ENCODE peak calls at places on chromosomes 2 and 18, in seven cellular contexts. N, T, U, F, V, A and J are unnamed samples.

GRCh38 chr2:62660582-62661262 is 44.8 kb upstream of the EHBP1 start:
- DNase-seq in F (no peak), U (no peak), T (no peak), N (no peak), V (no peak), A (no peak), J (no peak)

GRCh38 chr2:70514612-70515055 is 39.0 kb downstream of the TGFA start:
- DNase-seq in T (no peak), F (no peak), V (no peak), N (no peak), U (no peak), A (peak; percentile 92), J (no peak)

GRCh38 chr2:179422037-179422643 is 157.5 kb upstream of the SESTD1 start:
- DNase-seq in T (peak; percentile 20), A (peak; percentile 80), N (peak; percentile 82), F (peak; percentile 59), U (no peak), V (peak; percentile 62), J (peak; percentile 58)

GRCh38 chr18:77162580-77162979 is 30.0 kb upstream of the MBP start:
- DNase-seq in T (no peak), U (no peak), V (no peak), N (no peak), F (no peak), A (no peak), J (no peak)

GRCh38 chr2:152804687-152805408 is 86.4 kb downstream of the ARL6IP6 start:
- DNase-seq in T (no peak), U (no peak), N (no peak), A (no peak), F (no peak), V (no peak), J (no peak)

GRCh38 chr18:44423826-44424225 is 256.9 kb upstream of the SETBP1 start:
- DNase-seq in N (no peak), A (no peak), T (no peak), U (no peak), V (no peak), F (no peak), J (no peak)

GRCh38 chr2:216695401-216695821 is at the start of gene IGFBP5:
- DNase-seq in U (no peak), N (peak; percentile 98), V (peak; percentile 98), F (peak; percentile 97), T (no peak), A (peak; percentile 89), J (peak; percentile 12)

GRCh38 chr18:76252880-76253279 is 242.2 kb downstream of the ZNF516 start:
- DNase-seq in V (no peak), A (no peak), F (no peak), U (no peak), T (no peak), N (no peak), J (peak; percentile 16)

GRCh38 chr2:66536290-66536673 is 101.4 kb downstream of the MEIS1 start:
- DNase-seq in V (no peak), T (no peak), N (no peak), U (no peak), F (no peak), A (no peak), J (no peak)

GRCh38 chr18:48293954-48294893 is 115.0 kb downstream of the ZBTB7C start:
- DNase-seq in V (no peak), U (no peak), F (no peak), N (no peak), T (no peak), A (no peak), J (no peak)

GRCh38 chr2:74567862-74568261 is 13.3 kb downstream of the DOK1 start:
- DNase-seq in T (no peak), U (no peak), A (no peak), N (peak; percentile 63), F (no peak), V (no peak), J (no peak)

GRCh38 chr2:219449609-219450008 is 15.0 kb downstream of the SPEG start:
- DNase-seq in V (no peak), N (no peak), A (no peak), U (no peak), F (no peak), T (no peak), J (no peak)

GRCh38 chr18:53664575-53664974 is 559.9 kb downstream of the MBD2 start:
- DNase-seq in T (no peak), V (no peak), N (no peak), F (no peak), U (no peak), A (no peak), J (no peak)

GRCh38 chr2:127255146-127255545 is 35.0 kb upstream of the CYP27C1 start:
- DNase-seq in A (no peak), U (no peak), F (no peak), N (no peak), V (no peak), T (no peak), J (no peak)

GRCh38 chr2:200747668-200748618 is 63.8 kb upstream of the BZW1 start:
- DNase-seq in A (no peak), F (no peak), N (no peak), U (no peak), T (no peak), V (no peak), J (no peak)

GRCh38 chr18:2657788-2658458 is 2.4 kb downstream of the SMCHD1 start:
- DNase-seq in U (no peak), N (no peak), V (no peak), A (no peak), T (no peak), F (no peak), J (peak; percentile 80)

GRCh38 chr2:177106212-177106611 is 106.4 kb upstream of the HNRNPA3 start:
- DNase-seq in N (no peak), F (no peak), A (no peak), T (peak; percentile 15), U (no peak), V (no peak), J (no peak)

GRCh38 chr2:54208364-54209240 is 47.4 kb downstream of the TSPYL6 start:
- DNase-seq in T (no peak), U (no peak), A (no peak), F (no peak), N (no peak), V (no peak), J (no peak)

GRCh38 chr2:69594341-69594740 is 49.2 kb downstream of the AAK1 start:
- DNase-seq in T (no peak), U (no peak), A (no peak), V (no peak), N (no peak), F (no peak), J (no peak)

GRCh38 chr2:219001577-219002394 is 8.6 kb upstream of the CRYBA2 start:
- DNase-seq in N (no peak), V (no peak), A (peak; percentile 95), U (no peak), T (peak; percentile 61), F (no peak), J (no peak)

GRCh38 chr2:174840436-174840835 is 76.2 kb upstream of the CHRNA1 start:
- DNase-seq in V (no peak), F (no peak), A (no peak), U (no peak), T (no peak), N (no peak), J (no peak)

GRCh38 chr2:221573430-221574230 is 1.5 kb upstream of the EPHA4 start:
- DNase-seq in F (peak; percentile 86), N (peak; percentile 91), A (peak; percentile 89), V (peak; percentile 93), T (peak; percentile 66), U (peak; percentile 75), J (peak; percentile 83)
- TF ChIP-seq POLR2A in F (peak; percentile 32), N (no peak), A (no peak), V (peak; percentile 17), T (no peak), U (no peak), J (no peak)

DNA sequence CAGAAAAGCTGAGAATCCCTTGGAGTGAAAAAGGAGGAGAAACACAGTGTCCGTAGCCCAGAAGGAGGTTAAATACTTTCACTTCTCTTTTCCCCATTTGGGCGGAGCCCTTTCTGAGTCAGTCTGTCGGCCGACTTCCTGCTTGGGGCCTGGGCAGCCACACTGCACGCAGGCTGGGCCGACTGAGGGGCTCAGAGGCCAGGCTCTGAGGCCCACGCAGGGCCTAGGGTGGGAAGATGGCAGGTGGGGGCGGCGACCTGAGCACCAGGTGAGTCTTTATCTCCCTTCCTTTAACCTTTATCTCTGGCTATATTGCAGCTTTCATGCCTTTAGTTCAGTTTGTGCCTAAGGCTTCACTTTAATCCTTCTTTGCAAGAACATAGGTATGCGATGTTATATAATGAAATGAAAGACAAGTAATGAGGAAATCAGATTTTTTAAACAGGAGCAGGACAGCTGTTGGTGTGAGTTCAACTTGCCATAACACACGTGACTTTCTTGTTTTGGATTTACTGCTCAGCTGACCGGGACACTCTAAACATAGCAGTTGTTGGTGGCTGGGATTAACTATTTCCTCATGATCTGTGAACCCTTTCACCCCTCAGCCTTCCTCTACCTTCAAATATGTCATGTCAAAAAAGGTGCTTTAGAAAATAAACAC is at the start of gene SP100:
- DNase-seq in U (peak; percentile 42), N (peak; percentile 90), F (peak; percentile 73), V (peak; percentile 73), T (peak; percentile 49), A (peak; percentile 82), J (peak; percentile 91)
- TF ChIP-seq POLR2A in U (peak; percentile 89), N (peak; percentile 55), F (peak; percentile 50), V (peak; percentile 48), T (peak; percentile 79), A (no peak), J (peak; percentile 87)

DNA sequence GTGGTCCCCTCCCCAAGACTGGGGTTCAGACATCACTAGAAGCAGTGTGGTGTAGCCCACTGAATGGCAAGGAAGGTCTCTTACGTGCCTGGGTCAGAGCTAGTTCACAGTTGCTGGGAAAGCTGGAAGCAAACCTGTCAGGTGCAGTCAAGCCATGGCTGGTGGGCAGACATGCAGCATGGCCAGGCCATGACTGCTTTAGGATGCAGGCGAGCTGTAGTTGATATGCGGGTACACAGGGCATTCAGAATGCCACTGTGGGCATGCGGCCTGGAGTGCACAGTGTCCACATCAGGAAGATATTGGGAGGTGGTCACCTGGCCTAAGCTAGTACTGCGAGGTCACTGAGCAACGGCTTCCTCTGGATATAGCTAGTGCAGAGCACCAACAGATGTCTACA is 11.8 kb upstream of the SLC9A4 start:
- DNase-seq in V (no peak), U (no peak), N (no peak), F (no peak), A (no peak), T (no peak), J (no peak)
- TF ChIP-seq POLR2A in V (no peak), U (no peak), N (no peak), F (no peak), A (no peak), T (no peak), J (no peak)

GRCh38 chr2:108619916-108620620 is 85.8 kb downstream of the LIMS1 start:
- DNase-seq in N (no peak), A (no peak), F (no peak), T (no peak), V (no peak), U (no peak), J (no peak)

GRCh38 chr2:108620656-108621055 is 86.4 kb downstream of the LIMS1 start:
- DNase-seq in U (no peak), T (no peak), A (no peak), F (no peak), V (no peak), N (no peak), J (no peak)

GRCh38 chr2:108621689-108622681 is 87.7 kb downstream of the LIMS1 start:
- DNase-seq in T (no peak), A (no peak), U (no peak), V (no peak), N (no peak), F (no peak), J (no peak)

GRCh38 chr2:108623616-108624015 is 89.3 kb downstream of the LIMS1 start:
- DNase-seq in T (no peak), F (no peak), V (no peak), A (no peak), N (no peak), U (no peak), J (no peak)

GRCh38 chr2:108621087-108621559 is 86.9 kb downstream of the LIMS1 start:
- DNase-seq in A (peak; percentile 71), N (no peak), F (no peak), U (no peak), V (no peak), T (peak; percentile 71), J (peak; percentile 54)
- TF ChIP-seq POLR2A in A (no peak), N (no peak), F (no peak), U (no peak), V (no peak), T (peak; percentile 48), J (no peak)